ENCODE peak calls at places on chromosome 2, in eight cellular contexts. One of them, this sample, is unnamed.

GRCh38 chr2:157898591-157898996 is 22.5 kb upstream of the ACVR1 start:
- DNase-seq in fibroblast of lung: peak; percentile 95
- DNase-seq in heart right ventricle: no peak
- DNase-seq in Caco-2: no peak
- DNase-seq in A549: no peak
- DNase-seq in gastrocnemius medialis: peak; percentile 19
- DNase-seq in GM12865: peak; percentile 38
- DNase-seq in fibroblast of villous mesenchyme: peak; percentile 80
- DNase-seq in this sample: no peak

GRCh38 chr2:202152104-202152771 is 79.2 kb downstream of the KIAA2012 start:
- DNase-seq in GM12865: no peak
- DNase-seq in fibroblast of lung: peak; percentile 93
- DNase-seq in gastrocnemius medialis: no peak
- DNase-seq in A549: no peak
- DNase-seq in fibroblast of villous mesenchyme: no peak
- DNase-seq in Caco-2: no peak
- DNase-seq in heart right ventricle: no peak
- DNase-seq in this sample: no peak

GRCh38 chr2:114330594-114330993 is 111.8 kb upstream of the DPP10 start:
- DNase-seq in gastrocnemius medialis: no peak
- DNase-seq in heart right ventricle: no peak
- DNase-seq in fibroblast of lung: no peak
- DNase-seq in fibroblast of villous mesenchyme: no peak
- DNase-seq in Caco-2: no peak
- DNase-seq in A549: no peak
- DNase-seq in GM12865: no peak
- DNase-seq in this sample: no peak

GRCh38 chr2:196851068-196851467 is 41.9 kb upstream of the C2orf66 start:
- DNase-seq in GM12865: peak; percentile 8
- DNase-seq in Caco-2: no peak
- DNase-seq in A549: no peak
- DNase-seq in fibroblast of lung: peak; percentile 2
- DNase-seq in fibroblast of villous mesenchyme: peak; percentile 6
- DNase-seq in gastrocnemius medialis: no peak
- DNase-seq in heart right ventricle: no peak
- DNase-seq in this sample: no peak

GRCh38 chr2:46303822-46304221 is 6.6 kb downstream of the EPAS1 start:
- DNase-seq in heart right ventricle: no peak
- DNase-seq in GM12865: no peak
- DNase-seq in A549: no peak
- DNase-seq in fibroblast of villous mesenchyme: no peak
- DNase-seq in gastrocnemius medialis: no peak
- DNase-seq in Caco-2: no peak
- DNase-seq in fibroblast of lung: peak; percentile 54
- DNase-seq in this sample: no peak

GRCh38 chr2:147025611-147026010 is 819.2 kb upstream of the ACVR2A start:
- DNase-seq in fibroblast of lung: peak; percentile 21
- DNase-seq in gastrocnemius medialis: no peak
- DNase-seq in A549: no peak
- DNase-seq in GM12865: no peak
- DNase-seq in Caco-2: no peak
- DNase-seq in fibroblast of villous mesenchyme: peak; percentile 81
- DNase-seq in heart right ventricle: no peak
- DNase-seq in this sample: no peak

GRCh38 chr2:180322781-180323180 is 315.7 kb upstream of the CWC22 start:
- DNase-seq in GM12865: no peak
- DNase-seq in Caco-2: no peak
- DNase-seq in fibroblast of lung: peak; percentile 36
- DNase-seq in fibroblast of villous mesenchyme: peak; percentile 38
- DNase-seq in heart right ventricle: no peak
- DNase-seq in gastrocnemius medialis: no peak
- DNase-seq in A549: no peak
- DNase-seq in this sample: no peak

GRCh38 chr2:24793752-24794477 is 690 bp downstream of the CENPO start:
- DNase-seq in fibroblast of lung: peak; percentile 59
- DNase-seq in Caco-2: no peak
- DNase-seq in A549: peak; percentile 37
- DNase-seq in fibroblast of villous mesenchyme: peak; percentile 51
- DNase-seq in gastrocnemius medialis: no peak
- DNase-seq in heart right ventricle: no peak
- DNase-seq in GM12865: peak; percentile 22
- DNase-seq in this sample: no peak

GRCh38 chr2:188235364-188235763 is 56.3 kb upstream of the GULP1 start:
- DNase-seq in GM12865: peak; percentile 60
- DNase-seq in A549: no peak
- DNase-seq in heart right ventricle: no peak
- DNase-seq in gastrocnemius medialis: no peak
- DNase-seq in Caco-2: no peak
- DNase-seq in fibroblast of lung: peak; percentile 15
- DNase-seq in fibroblast of villous mesenchyme: no peak
- DNase-seq in this sample: peak; percentile 10

GRCh38 chr2:223918671-223919134 is 26.4 kb downstream of the WDFY1 start:
- DNase-seq in heart right ventricle: no peak
- DNase-seq in fibroblast of villous mesenchyme: peak; percentile 60
- DNase-seq in Caco-2: no peak
- DNase-seq in A549: no peak
- DNase-seq in GM12865: no peak
- DNase-seq in gastrocnemius medialis: no peak
- DNase-seq in fibroblast of lung: no peak
- DNase-seq in this sample: no peak

GRCh38 chr2:12715878-12716249 is 872 bp upstream of the TRIB2 start:
- DNase-seq in fibroblast of lung: peak; percentile 73
- DNase-seq in heart right ventricle: peak; percentile 81
- DNase-seq in gastrocnemius medialis: peak; percentile 63
- DNase-seq in Caco-2: peak; percentile 50
- DNase-seq in fibroblast of villous mesenchyme: peak; percentile 81
- DNase-seq in A549: peak; percentile 45
- DNase-seq in GM12865: peak; percentile 82
- DNase-seq in this sample: peak; percentile 31

GRCh38 chr2:12064153-12064552 is 317.7 kb downstream of the LPIN1 start:
- DNase-seq in A549: no peak
- DNase-seq in gastrocnemius medialis: no peak
- DNase-seq in fibroblast of villous mesenchyme: no peak
- DNase-seq in Caco-2: no peak
- DNase-seq in fibroblast of lung: no peak
- DNase-seq in heart right ventricle: no peak
- DNase-seq in GM12865: no peak
- DNase-seq in this sample: no peak

GRCh38 chr2:161427413-161428239 is 11.5 kb downstream of the TBR1 start:
- DNase-seq in Caco-2: no peak
- DNase-seq in fibroblast of lung: no peak
- DNase-seq in heart right ventricle: no peak
- DNase-seq in fibroblast of villous mesenchyme: no peak
- DNase-seq in GM12865: no peak
- DNase-seq in A549: no peak
- DNase-seq in gastrocnemius medialis: no peak
- DNase-seq in this sample: no peak

GRCh38 chr2:15940661-15941482 is 522 bp downstream of the MYCN start:
- DNase-seq in gastrocnemius medialis: no peak
- DNase-seq in A549: peak; percentile 32
- DNase-seq in Caco-2: peak; percentile 31
- DNase-seq in fibroblast of villous mesenchyme: no peak
- DNase-seq in GM12865: no peak
- DNase-seq in fibroblast of lung: no peak
- DNase-seq in heart right ventricle: no peak
- DNase-seq in this sample: no peak

GRCh38 chr2:13413989-13414388 is 697.3 kb downstream of the TRIB2 start:
- DNase-seq in fibroblast of lung: no peak
- DNase-seq in fibroblast of villous mesenchyme: no peak
- DNase-seq in A549: no peak
- DNase-seq in Caco-2: no peak
- DNase-seq in GM12865: peak; percentile 34
- DNase-seq in heart right ventricle: no peak
- DNase-seq in gastrocnemius medialis: no peak
- DNase-seq in this sample: no peak

GRCh38 chr2:588041-588645 is 89.1 kb downstream of the TMEM18 start:
- DNase-seq in Caco-2: no peak
- DNase-seq in GM12865: no peak
- DNase-seq in heart right ventricle: no peak
- DNase-seq in gastrocnemius medialis: no peak
- DNase-seq in fibroblast of lung: no peak
- DNase-seq in A549: no peak
- DNase-seq in fibroblast of villous mesenchyme: no peak
- DNase-seq in this sample: no peak

GRCh38 chr2:48471048-48471474 is 58.9 kb upstream of the STON1 start:
- DNase-seq in fibroblast of lung: peak; percentile 60
- DNase-seq in heart right ventricle: no peak
- DNase-seq in A549: peak; percentile 35
- DNase-seq in gastrocnemius medialis: no peak
- DNase-seq in GM12865: no peak
- DNase-seq in fibroblast of villous mesenchyme: peak; percentile 85
- DNase-seq in Caco-2: no peak
- DNase-seq in this sample: no peak

GRCh38 chr2:219731173-219731572 is 103.7 kb downstream of the SLC4A3 start:
- DNase-seq in Caco-2: no peak
- DNase-seq in fibroblast of villous mesenchyme: no peak
- DNase-seq in heart right ventricle: no peak
- DNase-seq in fibroblast of lung: no peak
- DNase-seq in gastrocnemius medialis: no peak
- DNase-seq in GM12865: no peak
- DNase-seq in A549: no peak
- DNase-seq in this sample: no peak

GRCh38 chr2:237923507-237924163 is 43.2 kb upstream of the UBE2F start:
- DNase-seq in Caco-2: peak; percentile 49
- DNase-seq in fibroblast of villous mesenchyme: peak; percentile 85
- DNase-seq in A549: peak; percentile 88
- DNase-seq in gastrocnemius medialis: peak; percentile 71
- DNase-seq in fibroblast of lung: peak; percentile 36
- DNase-seq in GM12865: peak; percentile 45
- DNase-seq in heart right ventricle: peak; percentile 84
- DNase-seq in this sample: no peak

GRCh38 chr2:11631462-11631861 is 38.5 kb downstream of the NTSR2 start:
- DNase-seq in A549: no peak
- DNase-seq in fibroblast of villous mesenchyme: no peak
- DNase-seq in fibroblast of lung: no peak
- DNase-seq in Caco-2: no peak
- DNase-seq in gastrocnemius medialis: peak; percentile 52
- DNase-seq in GM12865: no peak
- DNase-seq in heart right ventricle: no peak
- DNase-seq in this sample: no peak

GRCh38 chr2:231168460-231169139 is 29.8 kb upstream of the ARMC9 start:
- DNase-seq in gastrocnemius medialis: no peak
- DNase-seq in fibroblast of lung: no peak
- DNase-seq in GM12865: no peak
- DNase-seq in Caco-2: no peak
- DNase-seq in A549: no peak
- DNase-seq in heart right ventricle: no peak
- DNase-seq in fibroblast of villous mesenchyme: peak; percentile 40
- DNase-seq in this sample: no peak

GRCh38 chr2:169664600-169664977 is 29.6 kb downstream of the CFAP210 start:
- DNase-seq in A549: no peak
- DNase-seq in Caco-2: no peak
- DNase-seq in GM12865: no peak
- DNase-seq in heart right ventricle: no peak
- DNase-seq in fibroblast of lung: peak; percentile 22
- DNase-seq in fibroblast of villous mesenchyme: no peak
- DNase-seq in gastrocnemius medialis: no peak
- DNase-seq in this sample: no peak

GRCh38 chr2:5230443-5230842 is 461.7 kb upstream of the SOX11 start:
- DNase-seq in GM12865: no peak
- DNase-seq in Caco-2: no peak
- DNase-seq in gastrocnemius medialis: no peak
- DNase-seq in A549: no peak
- DNase-seq in fibroblast of villous mesenchyme: no peak
- DNase-seq in heart right ventricle: no peak
- DNase-seq in fibroblast of lung: no peak
- DNase-seq in this sample: no peak

GRCh38 chr2:171237754-171238505 is 77.2 kb upstream of the TLK1 start:
- DNase-seq in GM12865: no peak
- DNase-seq in fibroblast of lung: no peak
- DNase-seq in gastrocnemius medialis: no peak
- DNase-seq in fibroblast of villous mesenchyme: no peak
- DNase-seq in A549: no peak
- DNase-seq in heart right ventricle: no peak
- DNase-seq in Caco-2: no peak
- DNase-seq in this sample: no peak
- H3K4me3 ChIP-seq in GM12865: no peak overlapping the region
- H3K4me3 ChIP-seq in fibroblast of lung: no peak overlapping the region
- H3K4me3 ChIP-seq in gastrocnemius medialis: no peak overlapping the region
- H3K4me3 ChIP-seq in fibroblast of villous mesenchyme: no peak overlapping the region
- H3K4me3 ChIP-seq in A549: no peak overlapping the region
- H3K4me3 ChIP-seq in heart right ventricle: no peak overlapping the region
- H3K4me3 ChIP-seq in Caco-2: no peak overlapping the region
- H3K4me3 ChIP-seq in this sample: no peak overlapping the region

DNA sequence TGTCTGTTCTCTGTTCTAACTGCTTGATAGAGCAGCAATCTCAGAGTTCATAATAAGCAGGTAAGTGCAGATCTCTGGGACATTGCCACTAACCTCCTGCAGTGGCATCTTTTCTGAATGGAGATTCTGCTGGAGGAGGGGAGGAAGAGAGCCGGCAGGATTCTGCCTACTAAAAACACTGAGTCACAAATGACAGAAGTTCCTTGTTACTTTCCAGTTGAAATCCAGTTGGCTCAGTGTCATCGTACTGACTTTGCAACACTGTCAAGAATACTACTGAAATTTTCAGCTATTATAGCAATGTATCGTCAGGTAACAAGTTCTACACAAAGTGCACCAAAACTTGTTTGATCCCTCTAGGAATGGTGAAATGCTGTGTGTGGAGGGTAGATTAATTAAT is 79.6 kb upstream of the ST6GAL2 start:
- DNase-seq in A549: no peak
- DNase-seq in fibroblast of villous mesenchyme: no peak
- DNase-seq in fibroblast of lung: no peak
- DNase-seq in gastrocnemius medialis: no peak
- DNase-seq in GM12865: no peak
- DNase-seq in heart right ventricle: no peak
- DNase-seq in Caco-2: no peak
- DNase-seq in this sample: no peak
- TF ChIP-seq CTCF in A549: no peak
- TF ChIP-seq CTCF in fibroblast of villous mesenchyme: no peak
- TF ChIP-seq CTCF in fibroblast of lung: no peak
- TF ChIP-seq CTCF in gastrocnemius medialis: no peak
- TF ChIP-seq CTCF in GM12865: no peak
- TF ChIP-seq CTCF in heart right ventricle: no peak
- TF ChIP-seq CTCF in Caco-2: no peak
- TF ChIP-seq CTCF in this sample: no peak

DNA sequence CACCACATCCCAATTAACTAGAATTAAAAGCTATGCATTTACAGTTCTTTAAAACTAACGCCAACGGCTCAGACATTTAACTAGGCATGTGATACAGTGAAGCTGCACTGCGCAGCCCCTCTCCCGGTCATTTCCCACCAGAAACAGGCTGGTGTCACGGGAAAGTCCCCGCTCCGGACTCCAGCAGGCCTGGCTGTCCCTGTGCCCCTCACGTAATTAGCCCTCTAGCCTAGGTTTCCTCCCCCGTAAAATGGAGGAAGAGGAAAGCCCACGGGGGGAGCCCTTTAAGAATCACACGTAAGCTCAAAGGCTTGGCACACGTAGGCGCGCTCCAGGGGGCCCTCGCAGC is 47.9 kb downstream of the KCNIP3 start:
- DNase-seq in gastrocnemius medialis: no peak
- DNase-seq in A549: no peak
- DNase-seq in heart right ventricle: no peak
- DNase-seq in Caco-2: no peak
- DNase-seq in GM12865: no peak
- DNase-seq in fibroblast of villous mesenchyme: peak; percentile 39
- DNase-seq in fibroblast of lung: no peak
- DNase-seq in this sample: no peak
- H3K4me3 ChIP-seq in gastrocnemius medialis: peak overlapping the region; percentile 93
- H3K4me3 ChIP-seq in A549: peak overlapping the region; percentile 62
- H3K4me3 ChIP-seq in heart right ventricle: peak overlapping the region; percentile 64
- H3K4me3 ChIP-seq in Caco-2: no peak overlapping the region
- H3K4me3 ChIP-seq in GM12865: no peak overlapping the region
- H3K4me3 ChIP-seq in fibroblast of villous mesenchyme: peak overlapping the region; percentile 57
- H3K4me3 ChIP-seq in fibroblast of lung: peak overlapping the region; percentile 64
- H3K4me3 ChIP-seq in this sample: no peak overlapping the region

GRCh38 chr2:165164201-165164600 is 39.6 kb downstream of the SCN3A start:
- DNase-seq in GM12865: no peak
- DNase-seq in Caco-2: no peak
- DNase-seq in fibroblast of lung: peak; percentile 85
- DNase-seq in fibroblast of villous mesenchyme: no peak
- DNase-seq in A549: no peak
- DNase-seq in heart right ventricle: no peak
- DNase-seq in gastrocnemius medialis: no peak
- DNase-seq in this sample: no peak
- TF ChIP-seq CTCF in GM12865: no peak
- TF ChIP-seq CTCF in Caco-2: no peak
- TF ChIP-seq CTCF in fibroblast of lung: no peak
- TF ChIP-seq CTCF in fibroblast of villous mesenchyme: no peak
- TF ChIP-seq CTCF in A549: no peak
- TF ChIP-seq CTCF in heart right ventricle: no peak
- TF ChIP-seq CTCF in gastrocnemius medialis: no peak
- TF ChIP-seq CTCF in this sample: no peak

This sample was measured in GM12864.